ENCODE peak calls at places on chromosomes 3 and 15, in eight cellular contexts. V, D, Y, A, F, U, S and Z are unnamed samples.

GRCh38 chr15:29470794-29471193 is 201.2 kb upstream of the NSMCE3 start:
- DNase-seq in S (no peak), V (no peak), F (no peak), D (peak; percentile 39), A (no peak), Y (no peak), U (no peak), Z (no peak)

GRCh38 chr15:79811406-79812405 is 85.1 kb downstream of the MTHFS start:
- DNase-seq in Y (peak; percentile 77), V (peak; percentile 76), A (no peak), U (no peak), D (peak; percentile 14), F (no peak), S (peak; percentile 61), Z (peak; percentile 25)

GRCh38 chr3:99663981-99664380 is 25.6 kb downstream of the COL8A1 start:
- DNase-seq in V (no peak), D (no peak), S (no peak), U (no peak), Y (no peak), A (no peak), F (no peak), Z (no peak)

GRCh38 chr3:156681003-156681402 is 6.6 kb downstream of the TIPARP start:
- DNase-seq in D (peak; percentile 28), A (peak; percentile 79), F (no peak), Y (no peak), S (peak; percentile 94), U (peak; percentile 83), V (no peak), Z (no peak)

GRCh38 chr15:67685008-67685599 is 140.2 kb upstream of the SKOR1 start:
- DNase-seq in Y (no peak), A (peak; percentile 73), U (no peak), F (no peak), D (no peak), S (peak; percentile 50), V (no peak), Z (no peak)

GRCh38 chr3:8848696-8849131 is 79.3 kb upstream of the OXTR start:
- DNase-seq in A (no peak), Y (no peak), D (no peak), F (no peak), U (no peak), V (no peak), S (peak; percentile 83), Z (no peak)

GRCh38 chr3:102060814-102061213 is 211.5 kb downstream of the NFKBIZ start:
- DNase-seq in D (no peak), U (no peak), S (no peak), Y (no peak), F (no peak), V (no peak), A (no peak), Z (no peak)

GRCh38 chr15:49621327-49622210 is 721 bp downstream of the DTWD1 start:
- DNase-seq in D (no peak), Y (no peak), V (no peak), U (no peak), A (peak; percentile 16), S (peak; percentile 29), F (no peak), Z (no peak)

GRCh38 chr15:31352283-31352880 is 25.7 kb downstream of the KLF13 start:
- DNase-seq in Y (no peak), S (peak; percentile 17), V (no peak), F (no peak), A (no peak), U (no peak), D (peak; percentile 67), Z (no peak)

GRCh38 chr3:157311633-157312365 is 124.9 kb upstream of the PTX3 start:
- DNase-seq in A (no peak), S (peak; percentile 93), Y (no peak), D (no peak), F (no peak), U (no peak), V (no peak), Z (no peak)

GRCh38 chr3:21435871-21436270 is 315.1 kb downstream of the ZNF385D start:
- DNase-seq in D (no peak), Y (peak; percentile 7), S (peak; percentile 99), A (no peak), V (no peak), U (no peak), F (no peak), Z (peak; percentile 19)

GRCh38 chr15:27043770-27044169 is 72.8 kb downstream of the GABRG3 start:
- DNase-seq in F (no peak), V (no peak), S (no peak), Y (no peak), U (no peak), A (no peak), D (no peak), Z (no peak)

DNA sequence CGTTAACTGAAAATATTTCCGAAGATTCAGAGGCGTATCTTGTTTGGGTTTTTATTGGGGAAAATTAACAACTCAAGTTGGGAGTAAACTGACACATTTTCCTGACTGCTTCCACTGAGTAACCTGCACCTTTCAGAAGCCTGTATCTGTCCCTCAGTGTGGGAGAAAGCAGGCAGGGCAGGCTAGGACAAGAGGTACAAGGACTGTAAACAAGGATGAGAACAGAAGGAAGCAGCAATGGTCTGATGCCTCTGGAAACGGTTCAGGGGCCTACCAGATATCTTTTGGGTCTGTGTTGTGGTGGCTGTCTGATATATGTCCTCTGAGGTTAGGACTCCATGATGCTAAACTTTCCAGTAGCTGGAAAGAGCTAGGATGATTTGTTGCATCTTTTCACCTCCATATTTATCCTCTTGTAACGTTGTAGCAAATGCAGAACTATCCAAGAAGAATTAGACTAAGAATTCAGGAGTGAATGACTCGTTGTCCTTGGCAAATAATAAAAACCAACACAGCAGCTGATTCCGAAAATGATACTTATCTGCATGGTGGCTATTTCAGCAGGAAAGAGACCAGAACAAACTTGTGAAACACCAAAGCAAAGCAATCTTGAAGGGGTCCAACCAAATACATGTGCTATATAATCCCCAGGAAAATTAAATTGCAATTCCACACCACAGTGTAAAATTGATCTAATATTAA is 195.9 kb upstream of the ICE2 start:
- DNase-seq in U (no peak), D (no peak), A (no peak), V (no peak), S (no peak), F (no peak), Y (no peak), Z (no peak)
- H3K27ac ChIP-seq in U (no peak overlapping the region), D (no peak overlapping the region), A (no peak overlapping the region), V (no peak overlapping the region), S (no peak overlapping the region), F (no peak overlapping the region), Y (peak overlapping the region; percentile 75), Z (no peak overlapping the region)

GRCh38 chr3:129593230-129593594 is 13.3 kb downstream of the PLXND1 start:
- DNase-seq in U (no peak), V (no peak), S (no peak), F (no peak), A (no peak), Y (no peak), D (no peak), Z (no peak)
- H3K4me1 ChIP-seq in U (no peaks in the 10 kb centered on the region), V (peaks cover 96% of the 10 kb centered on the region), S (peaks cover 72% of the 10 kb centered on the region), F (peaks cover 40% of the 10 kb centered on the region), A (peaks cover 66% of the 10 kb centered on the region), Y (peaks cover 87% of the 10 kb centered on the region), D (peaks cover 59% of the 10 kb centered on the region), Z (peaks cover 69% of the 10 kb centered on the region)

GRCh38 chr3:50567011-50567385 is 549 bp downstream of the C3orf18 start:
- DNase-seq in Y (no peak), V (no peak), U (no peak), A (no peak), D (no peak), F (no peak), S (no peak), Z (no peak)

GRCh38 chr3:50559702-50560101 is 7.8 kb downstream of the C3orf18 start:
- DNase-seq in A (no peak), F (no peak), Y (no peak), S (no peak), V (no peak), U (no peak), D (no peak), Z (no peak)

GRCh38 chr3:50564321-50564720 is 3.2 kb downstream of the C3orf18 start:
- DNase-seq in A (no peak), D (no peak), U (no peak), F (no peak), S (no peak), V (no peak), Y (no peak), Z (no peak)

GRCh38 chr3:50563867-50564266 is 3.7 kb downstream of the C3orf18 start:
- DNase-seq in V (no peak), S (no peak), D (no peak), F (no peak), Y (no peak), U (no peak), A (no peak), Z (no peak)

DNA sequence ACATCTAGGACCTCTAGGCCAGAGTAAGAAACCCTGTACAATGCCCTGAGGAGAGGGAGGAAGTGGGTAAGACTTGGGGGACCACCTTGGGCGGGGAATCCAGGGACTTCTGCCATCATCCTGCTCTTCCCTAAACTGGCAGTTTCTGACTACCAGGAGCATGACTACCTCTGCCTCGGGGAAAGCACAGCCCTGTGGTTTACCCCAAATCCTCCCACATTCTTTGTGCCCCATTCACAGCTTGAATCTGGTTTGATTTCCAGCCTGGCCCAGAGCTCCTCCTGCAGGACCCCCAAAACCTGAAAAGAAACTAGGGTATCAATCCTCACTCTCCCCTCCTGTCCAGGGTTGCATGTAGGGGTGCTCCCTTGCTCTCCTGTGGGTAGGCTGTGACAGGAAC is 4.7 kb downstream of the C3orf18 start:
- DNase-seq in U (no peak), F (no peak), A (no peak), S (peak; percentile 62), D (no peak), Y (no peak), V (no peak), Z (no peak)
- TF ChIP-seq CTCF in U (no peak), F (no peak), A (no peak), S (no peak), D (no peak), Y (no peak), V (no peak), Z (no peak)

DNA sequence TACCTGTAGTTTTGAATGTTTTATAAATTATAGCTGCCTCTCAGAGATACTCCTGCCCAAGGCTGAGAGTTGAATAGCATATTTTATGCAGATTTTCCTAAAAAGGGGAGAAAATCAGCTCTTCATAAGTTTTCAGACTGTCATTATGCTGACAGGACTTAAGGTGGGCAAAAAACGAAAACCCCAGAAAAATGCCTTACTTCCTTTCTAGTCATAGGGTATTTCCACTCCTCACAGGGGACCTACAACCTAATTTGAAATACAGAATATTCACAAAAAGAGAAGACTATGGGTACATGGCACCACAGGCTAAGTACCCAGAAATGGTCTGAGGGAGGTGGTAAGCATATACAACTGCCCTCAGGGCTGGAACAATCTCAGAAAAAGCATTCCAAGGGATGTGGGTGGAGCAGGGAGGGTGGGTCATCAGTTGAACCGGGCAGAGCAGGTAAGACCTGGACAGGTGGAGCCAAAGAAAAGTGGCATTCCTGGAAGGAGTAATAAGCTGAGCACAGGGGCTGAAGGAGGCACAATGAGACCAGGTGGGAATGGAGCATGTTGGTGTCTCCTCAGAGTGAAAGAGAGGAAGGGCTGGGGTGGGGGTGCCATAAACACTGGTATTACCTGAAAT is 10.6 kb upstream of the OXSR1 start:
- DNase-seq in A (no peak), V (no peak), F (no peak), Y (no peak), U (peak; percentile 89), S (no peak), D (peak; percentile 57), Z (no peak)
- H3K27ac ChIP-seq in A (no peak overlapping the region), V (no peak overlapping the region), F (no peak overlapping the region), Y (no peak overlapping the region), U (peak overlapping the region; percentile 89), S (no peak overlapping the region), D (no peak overlapping the region), Z (no peak overlapping the region)

DNA sequence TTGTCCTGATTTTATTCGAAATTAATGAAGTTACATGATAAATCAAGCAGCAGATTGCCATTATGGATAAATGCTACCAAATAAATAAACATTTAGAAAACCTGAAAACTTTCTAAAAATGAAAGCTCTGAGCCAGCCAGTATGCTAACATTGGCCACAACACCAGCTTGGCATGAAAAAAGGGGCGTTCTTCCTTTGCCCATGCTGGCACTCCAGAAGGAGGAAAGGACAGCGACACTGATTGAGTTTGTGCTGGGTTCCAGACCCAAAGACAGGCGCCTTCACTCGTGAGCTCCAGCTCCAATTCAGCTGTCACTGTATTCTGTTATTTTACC is 5.1 kb downstream of the STIMATE start:
- DNase-seq in Y (no peak), V (peak; percentile 74), D (no peak), A (peak; percentile 33), S (no peak), U (no peak), F (no peak), Z (no peak)
- H3K4me1 ChIP-seq in Y (peaks cover 62% of the 10 kb centered on the region), V (peaks cover 81% of the 10 kb centered on the region), D (peaks cover 57% of the 10 kb centered on the region), A (peaks cover 8% of the 10 kb centered on the region), S (peaks cover 10% of the 10 kb centered on the region), U (peaks cover 14% of the 10 kb centered on the region), F (peaks cover 2% of the 10 kb centered on the region), Z (peaks cover 65% of the 10 kb centered on the region)